ENCODE peak calls at places on chromosome 7, in four cellular contexts. E, M, H and D are unnamed samples.

GRCh38 chr7:36881206-36881605 is 156.9 kb upstream of the AOAH start:
- DNase-seq in E (no peak), M (no peak), H (no peak), D (no peak)

GRCh38 chr7:30469303-30469702 is 9.3 kb downstream of the NOD1 start:
- DNase-seq in H (peak), M (no peak), E (peak), D (peak)

GRCh38 chr7:104341545-104341944 is 13.1 kb downstream of the LHFPL3 start:
- DNase-seq in M (no peak), H (peak), E (no peak), D (peak)

GRCh38 chr7:112192236-112193154 is 13.7 kb downstream of the DOCK4 start:
- DNase-seq in H (no peak), E (no peak), M (no peak), D (no peak)

GRCh38 chr7:112481337-112481736 is 546 bp downstream of the LSMEM1 start:
- DNase-seq in H (no peak), M (no peak), E (no peak), D (no peak)

GRCh38 chr7:256461-256940 is 33.5 kb upstream of the FOXL3 start:
- DNase-seq in M (no peak), E (peak), H (no peak), D (no peak)

GRCh38 chr7:80722596-80723141 is 84.2 kb downstream of the CD36 start:
- DNase-seq in E (peak), M (no peak), H (peak), D (no peak)

GRCh38 chr7:14596421-14596820 is 306.1 kb downstream of the DGKB start:
- DNase-seq in M (no peak), H (no peak), E (no peak), D (no peak)

GRCh38 chr7:90408142-90408541 is 4.9 kb downstream of the CLDN12 start:
- DNase-seq in M (no peak), E (no peak), H (no peak), D (no peak)

GRCh38 chr7:32078824-32079223 is 8.6 kb upstream of the PDE1C start:
- DNase-seq in M (no peak), E (no peak), H (no peak), D (no peak)

GRCh38 chr7:14836571-14837189 is 65.9 kb downstream of the DGKB start:
- DNase-seq in H (no peak), M (no peak), E (no peak), D (no peak)

GRCh38 chr7:117308891-117309290 is 14.0 kb downstream of the WNT2 start:
- DNase-seq in E (no peak), H (no peak), M (no peak), D (no peak)

GRCh38 chr7:91398341-91398740 is 134.1 kb downstream of the FZD1 start:
- DNase-seq in H (no peak), M (no peak), E (no peak), D (no peak)

GRCh38 chr7:34759477-34760125 is 101.6 kb downstream of the NPSR1 start:
- DNase-seq in M (no peak), H (peak), E (no peak), D (no peak)

GRCh38 chr7:63027075-63027474 is 971.6 kb upstream of the ZNF722 start:
- DNase-seq in M (no peak), E (no peak), H (no peak), D (no peak)